ENCODE peak calls at places on chromosomes 7 and 10, in ten cellular contexts. One of them, this sample, is unnamed.

GRCh38 chr7:78558571-78558970 is 760.0 kb downstream of the PHTF2 start:
- DNase-seq in T1000: no peak
- DNase-seq in NCI-H1092 treated with DMSO at 0.1 percent for 48 hours: no peak
- DNase-seq in activated T-cell treated with anti-CD3 and anti-CD28 coated beads, Interleukin-2, amount 50 U/mL, for 1 hour: no peak
- DNase-seq in EH: no peak
- DNase-seq in nucleus accumbens: no peak
- DNase-seq in BJ: no peak
- DNase-seq in pulmonary artery endothelial cell: no peak
- DNase-seq in Panc1: no peak
- DNase-seq in MM.1S: no peak
- DNase-seq in this sample: no peak

GRCh38 chr10:72637398-72637857 is 11.5 kb upstream of the MICU1 start:
- DNase-seq in T1000: no peak
- DNase-seq in NCI-H1092 treated with DMSO at 0.1 percent for 48 hours: no peak
- DNase-seq in activated T-cell treated with anti-CD3 and anti-CD28 coated beads, Interleukin-2, amount 50 U/mL, for 1 hour: no peak
- DNase-seq in EH: peak
- DNase-seq in nucleus accumbens: no peak
- DNase-seq in BJ: peak
- DNase-seq in pulmonary artery endothelial cell: peak
- DNase-seq in Panc1: no peak
- DNase-seq in MM.1S: no peak
- DNase-seq in this sample: no peak

GRCh38 chr10:35427543-35427942 is 91.2 kb downstream of the CCNY start:
- DNase-seq in T1000: no peak
- DNase-seq in NCI-H1092 treated with DMSO at 0.1 percent for 48 hours: no peak
- DNase-seq in activated T-cell treated with anti-CD3 and anti-CD28 coated beads, Interleukin-2, amount 50 U/mL, for 1 hour: no peak
- DNase-seq in EH: no peak
- DNase-seq in nucleus accumbens: no peak
- DNase-seq in BJ: no peak
- DNase-seq in pulmonary artery endothelial cell: no peak
- DNase-seq in Panc1: no peak
- DNase-seq in MM.1S: no peak
- DNase-seq in this sample: no peak

GRCh38 chr7:47371733-47372368 is 210.1 kb downstream of the TNS3 start:
- DNase-seq in T1000: no peak
- DNase-seq in NCI-H1092 treated with DMSO at 0.1 percent for 48 hours: peak
- DNase-seq in activated T-cell treated with anti-CD3 and anti-CD28 coated beads, Interleukin-2, amount 50 U/mL, for 1 hour: no peak
- DNase-seq in EH: peak
- DNase-seq in nucleus accumbens: no peak
- DNase-seq in BJ: no peak
- DNase-seq in pulmonary artery endothelial cell: peak
- DNase-seq in Panc1: no peak
- DNase-seq in MM.1S: no peak
- DNase-seq in this sample: no peak

GRCh38 chr7:90580051-90580450 is 16.1 kb upstream of the CDK14 start:
- DNase-seq in T1000: no peak
- DNase-seq in NCI-H1092 treated with DMSO at 0.1 percent for 48 hours: no peak
- DNase-seq in activated T-cell treated with anti-CD3 and anti-CD28 coated beads, Interleukin-2, amount 50 U/mL, for 1 hour: no peak
- DNase-seq in EH: no peak
- DNase-seq in nucleus accumbens: no peak
- DNase-seq in BJ: no peak
- DNase-seq in pulmonary artery endothelial cell: no peak
- DNase-seq in Panc1: no peak
- DNase-seq in MM.1S: no peak
- DNase-seq in this sample: no peak

GRCh38 chr7:125316451-125316850 is 386.8 kb upstream of the POT1 start:
- DNase-seq in T1000: no peak
- DNase-seq in NCI-H1092 treated with DMSO at 0.1 percent for 48 hours: peak
- DNase-seq in activated T-cell treated with anti-CD3 and anti-CD28 coated beads, Interleukin-2, amount 50 U/mL, for 1 hour: no peak
- DNase-seq in EH: no peak
- DNase-seq in nucleus accumbens: no peak
- DNase-seq in BJ: no peak
- DNase-seq in pulmonary artery endothelial cell: no peak
- DNase-seq in Panc1: peak
- DNase-seq in MM.1S: peak
- DNase-seq in this sample: no peak

GRCh38 chr7:116329845-116330503 is 119.6 kb downstream of the TES start:
- DNase-seq in T1000: no peak
- DNase-seq in NCI-H1092 treated with DMSO at 0.1 percent for 48 hours: no peak
- DNase-seq in activated T-cell treated with anti-CD3 and anti-CD28 coated beads, Interleukin-2, amount 50 U/mL, for 1 hour: no peak
- DNase-seq in EH: no peak
- DNase-seq in nucleus accumbens: no peak
- DNase-seq in BJ: no peak
- DNase-seq in pulmonary artery endothelial cell: no peak
- DNase-seq in Panc1: no peak
- DNase-seq in MM.1S: no peak
- DNase-seq in this sample: no peak

GRCh38 chr7:98985945-98986344 is 107.6 kb downstream of the TRRAP start:
- DNase-seq in T1000: no peak
- DNase-seq in NCI-H1092 treated with DMSO at 0.1 percent for 48 hours: no peak
- DNase-seq in activated T-cell treated with anti-CD3 and anti-CD28 coated beads, Interleukin-2, amount 50 U/mL, for 1 hour: no peak
- DNase-seq in EH: no peak
- DNase-seq in nucleus accumbens: no peak
- DNase-seq in BJ: no peak
- DNase-seq in pulmonary artery endothelial cell: no peak
- DNase-seq in Panc1: no peak
- DNase-seq in MM.1S: no peak
- DNase-seq in this sample: no peak

GRCh38 chr10:31476088-31476487 is 157.1 kb downstream of the ZEB1 start:
- DNase-seq in T1000: no peak
- DNase-seq in NCI-H1092 treated with DMSO at 0.1 percent for 48 hours: no peak
- DNase-seq in activated T-cell treated with anti-CD3 and anti-CD28 coated beads, Interleukin-2, amount 50 U/mL, for 1 hour: no peak
- DNase-seq in EH: no peak
- DNase-seq in nucleus accumbens: no peak
- DNase-seq in BJ: no peak
- DNase-seq in pulmonary artery endothelial cell: no peak
- DNase-seq in Panc1: no peak
- DNase-seq in MM.1S: no peak
- DNase-seq in this sample: no peak

GRCh38 chr10:95840121-95840520 is 67.7 kb upstream of the CC2D2B start:
- DNase-seq in T1000: no peak
- DNase-seq in NCI-H1092 treated with DMSO at 0.1 percent for 48 hours: no peak
- DNase-seq in activated T-cell treated with anti-CD3 and anti-CD28 coated beads, Interleukin-2, amount 50 U/mL, for 1 hour: no peak
- DNase-seq in EH: peak
- DNase-seq in nucleus accumbens: no peak
- DNase-seq in BJ: no peak
- DNase-seq in pulmonary artery endothelial cell: no peak
- DNase-seq in Panc1: no peak
- DNase-seq in MM.1S: no peak
- DNase-seq in this sample: no peak

GRCh38 chr10:120841522-120842189 is 9.5 kb upstream of the WDR11 start:
- DNase-seq in T1000: no peak
- DNase-seq in NCI-H1092 treated with DMSO at 0.1 percent for 48 hours: no peak
- DNase-seq in activated T-cell treated with anti-CD3 and anti-CD28 coated beads, Interleukin-2, amount 50 U/mL, for 1 hour: no peak
- DNase-seq in EH: peak
- DNase-seq in nucleus accumbens: no peak
- DNase-seq in BJ: no peak
- DNase-seq in pulmonary artery endothelial cell: no peak
- DNase-seq in Panc1: peak
- DNase-seq in MM.1S: no peak
- DNase-seq in this sample: no peak

GRCh38 chr10:23525406-23525805 is 86.5 kb downstream of the OTUD1 start:
- DNase-seq in T1000: no peak
- DNase-seq in NCI-H1092 treated with DMSO at 0.1 percent for 48 hours: peak
- DNase-seq in activated T-cell treated with anti-CD3 and anti-CD28 coated beads, Interleukin-2, amount 50 U/mL, for 1 hour: no peak
- DNase-seq in EH: peak
- DNase-seq in nucleus accumbens: no peak
- DNase-seq in BJ: no peak
- DNase-seq in pulmonary artery endothelial cell: no peak
- DNase-seq in Panc1: no peak
- DNase-seq in MM.1S: peak
- DNase-seq in this sample: no peak

This sample was measured in keratinocyte.